ENCODE peak calls at places on chromosome 11, in four cellular contexts. One of them, this sample, is unnamed.

GRCh38 chr11:15933896-15934625 is 422.3 kb downstream of the SOX6 start:
- DNase-seq in mesendoderm: no peak
- DNase-seq in IMR-90: peak; percentile 58
- DNase-seq in H1: no peak
- DNase-seq in this sample: no peak

GRCh38 chr11:131537729-131538128 is 167.3 kb downstream of the NTM start:
- DNase-seq in mesendoderm: no peak
- DNase-seq in IMR-90: no peak
- DNase-seq in H1: no peak
- DNase-seq in this sample: no peak

GRCh38 chr11:42205518-42205917 is 746.1 kb upstream of the LRRC4C start:
- DNase-seq in mesendoderm: no peak
- DNase-seq in H1: no peak
- DNase-seq in IMR-90: no peak
- DNase-seq in this sample: no peak

GRCh38 chr11:120137611-120138521 is at the start of gene TRIM29:
- DNase-seq in H1: no peak
- DNase-seq in mesendoderm: peak; percentile 14
- DNase-seq in IMR-90: no peak
- DNase-seq in this sample: peak; percentile 43

GRCh38 chr11:76664578-76665061 is 5.9 kb downstream of the LRRC32 start:
- DNase-seq in IMR-90: no peak
- DNase-seq in H1: no peak
- DNase-seq in mesendoderm: no peak
- DNase-seq in this sample: peak; percentile 25

GRCh38 chr11:77815459-77815858 is 5.1 kb downstream of the RSF1 start:
- DNase-seq in IMR-90: no peak
- DNase-seq in mesendoderm: no peak
- DNase-seq in H1: no peak
- DNase-seq in this sample: no peak

GRCh38 chr11:57248780-57249383 is 11.8 kb upstream of the APLNR start:
- DNase-seq in mesendoderm: peak; percentile 91
- DNase-seq in IMR-90: peak; percentile 67
- DNase-seq in H1: peak; percentile 70
- DNase-seq in this sample: peak; percentile 89

GRCh38 chr11:370087-370941 is 1.0 kb downstream of the B4GALNT4 start:
- DNase-seq in H1: no peak
- DNase-seq in mesendoderm: no peak
- DNase-seq in IMR-90: no peak
- DNase-seq in this sample: peak; percentile 64

GRCh38 chr11:70551323-70552166 is 153.2 kb downstream of the CTTN start:
- DNase-seq in IMR-90: peak; percentile 23
- DNase-seq in H1: no peak
- DNase-seq in mesendoderm: peak; percentile 88
- DNase-seq in this sample: no peak

GRCh38 chr11:16030664-16031063 is 325.7 kb downstream of the SOX6 start:
- DNase-seq in IMR-90: peak; percentile 12
- DNase-seq in mesendoderm: no peak
- DNase-seq in H1: no peak
- DNase-seq in this sample: no peak

GRCh38 chr11:107957109-107957588 is 28.9 kb downstream of the RAB39A start:
- DNase-seq in IMR-90: no peak
- DNase-seq in H1: no peak
- DNase-seq in mesendoderm: peak; percentile 19
- DNase-seq in this sample: no peak

GRCh38 chr11:17250561-17251350 is 25.8 kb upstream of the NUCB2 start:
- DNase-seq in H1: no peak
- DNase-seq in mesendoderm: peak; percentile 7
- DNase-seq in IMR-90: peak; percentile 22
- DNase-seq in this sample: no peak

GRCh38 chr11:60625262-60625661 is 74.2 kb upstream of the MS4A8 start:
- DNase-seq in IMR-90: peak; percentile 23
- DNase-seq in H1: peak; percentile 9
- DNase-seq in mesendoderm: peak; percentile 83
- DNase-seq in this sample: peak; percentile 47

GRCh38 chr11:95241673-95242072 is 10.7 kb upstream of the SESN3 start:
- DNase-seq in IMR-90: no peak
- DNase-seq in H1: no peak
- DNase-seq in mesendoderm: no peak
- DNase-seq in this sample: no peak

GRCh38 chr11:66881927-66882452 is 25.1 kb downstream of the LRFN4 start:
- DNase-seq in IMR-90: no peak
- DNase-seq in H1: no peak
- DNase-seq in mesendoderm: no peak
- DNase-seq in this sample: no peak

GRCh38 chr11:78708388-78708787 is 133.7 kb upstream of the NARS2 start:
- DNase-seq in mesendoderm: peak; percentile 88
- DNase-seq in H1: no peak
- DNase-seq in IMR-90: peak; percentile 39
- DNase-seq in this sample: no peak

GRCh38 chr11:79940165-79940564 is 499.3 kb upstream of the TENM4 start:
- DNase-seq in H1: no peak
- DNase-seq in IMR-90: peak; percentile 36
- DNase-seq in mesendoderm: peak; percentile 37
- DNase-seq in this sample: peak; percentile 42

GRCh38 chr11:103624708-103625623 is 411.5 kb upstream of the DDI1 start:
- DNase-seq in IMR-90: peak; percentile 98
- DNase-seq in mesendoderm: peak; percentile 93
- DNase-seq in H1: no peak
- DNase-seq in this sample: no peak

GRCh38 chr11:130040281-130040940 is 29.3 kb upstream of the APLP2 start:
- DNase-seq in IMR-90: no peak
- DNase-seq in H1: no peak
- DNase-seq in mesendoderm: no peak
- DNase-seq in this sample: no peak
- H2BK5ac ChIP-seq in IMR-90: no peak overlapping the region
- H2BK5ac ChIP-seq in H1: no peak overlapping the region
- H2BK5ac ChIP-seq in mesendoderm: no peak overlapping the region
- H2BK5ac ChIP-seq in this sample: no peak overlapping the region

GRCh38 chr11:113085446-113085845 is 124.2 kb downstream of the NCAM1 start:
- DNase-seq in H1: no peak
- DNase-seq in mesendoderm: no peak
- DNase-seq in IMR-90: no peak
- DNase-seq in this sample: no peak

GRCh38 chr11:113082501-113082900 is 121.3 kb downstream of the NCAM1 start:
- DNase-seq in IMR-90: no peak
- DNase-seq in mesendoderm: no peak
- DNase-seq in H1: no peak
- DNase-seq in this sample: no peak

GRCh38 chr11:113087716-113088115 is 126.5 kb downstream of the NCAM1 start:
- DNase-seq in IMR-90: no peak
- DNase-seq in mesendoderm: no peak
- DNase-seq in H1: peak; percentile 41
- DNase-seq in this sample: no peak

GRCh38 chr11:113084297-113084696 is 123.1 kb downstream of the NCAM1 start:
- DNase-seq in mesendoderm: no peak
- DNase-seq in IMR-90: no peak
- DNase-seq in H1: no peak
- DNase-seq in this sample: no peak

GRCh38 chr11:113083571-113083970 is 122.4 kb downstream of the NCAM1 start:
- DNase-seq in IMR-90: no peak
- DNase-seq in mesendoderm: no peak
- DNase-seq in H1: no peak
- DNase-seq in this sample: no peak
- H4K5ac ChIP-seq in IMR-90: no peak overlapping the region
- H4K5ac ChIP-seq in mesendoderm: no peak overlapping the region
- H4K5ac ChIP-seq in H1: no peak overlapping the region
- H4K5ac ChIP-seq in this sample: no peak overlapping the region

GRCh38 chr11:1832181-1832988 is 2.4 kb upstream of the SYT8 start:
- DNase-seq in IMR-90: no peak
- DNase-seq in H1: no peak
- DNase-seq in mesendoderm: peak; percentile 26
- DNase-seq in this sample: peak; percentile 72

GRCh38 chr11:1832989-1833365 is 1.8 kb upstream of the SYT8 start:
- DNase-seq in IMR-90: no peak
- DNase-seq in mesendoderm: no peak
- DNase-seq in H1: no peak
- DNase-seq in this sample: peak; percentile 57

GRCh38 chr11:1830119-1830499 is 4.7 kb upstream of the SYT8 start:
- DNase-seq in IMR-90: no peak
- DNase-seq in H1: no peak
- DNase-seq in mesendoderm: no peak
- DNase-seq in this sample: no peak

GRCh38 chr11:1830500-1831223 is 4.1 kb upstream of the SYT8 start:
- DNase-seq in mesendoderm: no peak
- DNase-seq in H1: no peak
- DNase-seq in IMR-90: no peak
- DNase-seq in this sample: no peak

GRCh38 chr11:1831338-1832180 is 3.2 kb upstream of the SYT8 start:
- DNase-seq in H1: no peak
- DNase-seq in IMR-90: no peak
- DNase-seq in mesendoderm: no peak
- DNase-seq in this sample: no peak
- H2BK5ac ChIP-seq in H1: no peak overlapping the region
- H2BK5ac ChIP-seq in IMR-90: no peak overlapping the region
- H2BK5ac ChIP-seq in mesendoderm: no peak overlapping the region
- H2BK5ac ChIP-seq in this sample: no peak overlapping the region

GRCh38 chr11:101323997-101324396 is 194.4 kb upstream of the PGR start:
- DNase-seq in mesendoderm: peak; percentile 40
- DNase-seq in IMR-90: no peak
- DNase-seq in H1: no peak
- DNase-seq in this sample: peak; percentile 34

GRCh38 chr11:101326141-101326540 is 196.5 kb upstream of the PGR start:
- DNase-seq in IMR-90: no peak
- DNase-seq in H1: no peak
- DNase-seq in mesendoderm: no peak
- DNase-seq in this sample: no peak

GRCh38 chr11:101331411-101331810 is 201.8 kb upstream of the PGR start:
- DNase-seq in mesendoderm: no peak
- DNase-seq in IMR-90: no peak
- DNase-seq in H1: no peak
- DNase-seq in this sample: no peak

DNA sequence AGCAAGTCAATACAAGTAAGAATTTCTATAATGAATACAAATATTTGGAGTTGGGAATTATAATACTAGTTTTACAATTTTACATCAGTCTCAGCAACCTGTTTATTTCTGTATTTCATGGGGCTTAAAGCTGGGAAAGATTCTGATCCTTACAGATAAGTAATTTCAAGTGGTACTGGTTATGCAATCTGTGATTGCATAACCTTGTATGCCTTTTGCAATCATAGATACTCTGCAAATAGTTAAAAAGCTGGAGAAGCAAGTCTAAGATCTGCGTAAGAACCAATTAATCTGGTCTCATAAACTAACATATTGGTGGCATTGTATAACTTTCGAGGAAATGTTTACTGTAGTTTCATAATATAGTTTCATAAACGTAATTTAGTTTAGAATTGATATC is 198.3 kb upstream of the PGR start:
- DNase-seq in H1: no peak
- DNase-seq in mesendoderm: no peak
- DNase-seq in IMR-90: peak; percentile 8
- DNase-seq in this sample: no peak
- H4K5ac ChIP-seq in H1: no peak overlapping the region
- H4K5ac ChIP-seq in mesendoderm: no peak overlapping the region
- H4K5ac ChIP-seq in IMR-90: no peak overlapping the region
- H4K5ac ChIP-seq in this sample: no peak overlapping the region

GRCh38 chr11:73539506-73540084 is 58.3 kb downstream of the FAM168A start:
- DNase-seq in H1: no peak
- DNase-seq in mesendoderm: no peak
- DNase-seq in IMR-90: no peak
- DNase-seq in this sample: no peak
- H2BK5ac ChIP-seq in H1: no peak overlapping the region
- H2BK5ac ChIP-seq in mesendoderm: no peak overlapping the region
- H2BK5ac ChIP-seq in IMR-90: no peak overlapping the region
- H2BK5ac ChIP-seq in this sample: no peak overlapping the region

DNA sequence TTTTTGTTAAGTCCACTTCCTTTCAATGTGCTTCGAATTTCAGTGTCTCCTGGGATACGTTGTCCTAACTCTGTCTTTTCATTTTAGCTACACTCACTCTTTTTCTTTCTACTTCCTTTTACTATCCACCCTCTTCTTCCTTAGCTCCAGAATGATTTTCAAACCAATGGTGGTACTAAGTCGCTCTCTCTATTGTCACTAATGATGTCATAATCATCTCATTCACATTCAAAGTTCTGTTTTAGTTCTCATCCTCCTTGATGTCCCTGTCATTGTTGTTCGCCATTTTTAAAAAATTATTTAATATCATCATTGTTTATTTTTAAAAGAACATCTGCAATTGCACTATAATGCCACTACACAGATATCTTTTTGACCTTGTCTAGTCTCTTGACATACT is 47.3 kb downstream of the NNMT start:
- DNase-seq in H1: no peak
- DNase-seq in IMR-90: no peak
- DNase-seq in mesendoderm: no peak
- DNase-seq in this sample: no peak
- H4K5ac ChIP-seq in H1: no peak overlapping the region
- H4K5ac ChIP-seq in IMR-90: no peak overlapping the region
- H4K5ac ChIP-seq in mesendoderm: no peak overlapping the region
- H4K5ac ChIP-seq in this sample: no peak overlapping the region

GRCh38 chr11:121669422-121669821 is 216.7 kb upstream of the SORL1-AS1 start:
- DNase-seq in H1: no peak
- DNase-seq in mesendoderm: no peak
- DNase-seq in IMR-90: no peak
- DNase-seq in this sample: no peak

GRCh38 chr11:121671276-121672168 is 218.8 kb upstream of the SORL1-AS1 start:
- DNase-seq in mesendoderm: no peak
- DNase-seq in IMR-90: peak; percentile 49
- DNase-seq in H1: no peak
- DNase-seq in this sample: no peak

GRCh38 chr11:121670792-121671275 is 218.1 kb upstream of the SORL1-AS1 start:
- DNase-seq in IMR-90: no peak
- DNase-seq in H1: no peak
- DNase-seq in mesendoderm: no peak
- DNase-seq in this sample: no peak

GRCh38 chr11:121672630-121673487 is 220.1 kb upstream of the SORL1-AS1 start:
- DNase-seq in IMR-90: no peak
- DNase-seq in H1: no peak
- DNase-seq in mesendoderm: no peak
- DNase-seq in this sample: no peak
- H2BK5ac ChIP-seq in IMR-90: no peak overlapping the region
- H2BK5ac ChIP-seq in H1: no peak overlapping the region
- H2BK5ac ChIP-seq in mesendoderm: no peak overlapping the region
- H2BK5ac ChIP-seq in this sample: no peak overlapping the region

GRCh38 chr11:47176328-47177228 is at the start of gene ARFGAP2:
- DNase-seq in IMR-90: peak; percentile 94
- DNase-seq in H1: no peak
- DNase-seq in mesendoderm: peak; percentile 98
- DNase-seq in this sample: peak; percentile 95
- H4K5ac ChIP-seq in IMR-90: peak within 1 kb of the TSS; percentile 86
- H4K5ac ChIP-seq in H1: peak within 1 kb of the TSS; percentile 99
- H4K5ac ChIP-seq in mesendoderm: peak within 1 kb of the TSS; percentile 41
- H4K5ac ChIP-seq in this sample: peak within 1 kb of the TSS; percentile 64

GRCh38 chr11:112279901-112280267 is 19.2 kb upstream of the PLET1 start:
- DNase-seq in IMR-90: peak; percentile 43
- DNase-seq in H1: no peak
- DNase-seq in mesendoderm: peak; percentile 72
- DNase-seq in this sample: peak; percentile 82
- H2BK5ac ChIP-seq in IMR-90: no peak overlapping the region
- H2BK5ac ChIP-seq in H1: no peak overlapping the region
- H2BK5ac ChIP-seq in mesendoderm: no peak overlapping the region
- H2BK5ac ChIP-seq in this sample: no peak overlapping the region